ENCODE peak calls at places on chromosomes 6 and 20, in eight cellular contexts. S, X, Z, M, H, B, G and Y are unnamed samples.

GRCh38 chr6:35415065-35415880 is 36.9 kb upstream of the FANCE start:
- DNase-seq in S (peak; percentile 14), X (no peak), Z (peak; percentile 80), M (peak; percentile 94), H (peak; percentile 38), B (peak; percentile 80), G (no peak), Y (peak; percentile 77)

GRCh38 chr20:38748863-38749153 is 548 bp downstream of the ACTR5 start:
- DNase-seq in S (no peak), X (no peak), Z (no peak), M (no peak), H (no peak), B (no peak), G (no peak), Y (no peak)

GRCh38 chr6:71246596-71246995 is 42.0 kb upstream of the OGFRL1 start:
- DNase-seq in S (no peak), X (no peak), Z (no peak), M (no peak), H (no peak), B (no peak), G (no peak), Y (no peak)

GRCh38 chr6:48597951-48598350 is 487.0 kb upstream of the PTCHD4 start:
- DNase-seq in S (no peak), X (no peak), Z (peak; percentile 6), M (no peak), H (no peak), B (no peak), G (no peak), Y (no peak)

GRCh38 chr6:32853541-32854375 is at the start of the genes PSMB9 and TAP1:
- DNase-seq in S (peak; percentile 84), X (peak; percentile 77), Z (peak; percentile 84), M (peak; percentile 96), H (peak; percentile 82), B (peak; percentile 98), G (peak; percentile 91), Y (peak; percentile 94)

GRCh38 chr6:90403489-90404381 is 107.1 kb upstream of the BACH2 start:
- DNase-seq in S (no peak), X (no peak), Z (peak; percentile 85), M (peak; percentile 14), H (peak; percentile 2), B (no peak), G (no peak), Y (peak; percentile 44)

GRCh38 chr6:106077170-106077569 is 9.0 kb upstream of the PRDM1 start:
- DNase-seq in S (no peak), X (no peak), Z (no peak), M (no peak), H (no peak), B (no peak), G (no peak), Y (peak; percentile 51)

GRCh38 chr6:50147371-50147770 is 97.6 kb upstream of the DEFB112 start:
- DNase-seq in S (no peak), X (no peak), Z (no peak), M (no peak), H (no peak), B (no peak), G (no peak), Y (peak; percentile 67)

GRCh38 chr20:689348-689747 is 13.7 kb upstream of the SCRT2 start:
- DNase-seq in S (no peak), X (no peak), Z (no peak), M (no peak), H (no peak), B (no peak), G (no peak), Y (no peak)

GRCh38 chr6:130836071-130836670 is 9.0 kb downstream of the SMLR1 start:
- DNase-seq in S (no peak), X (no peak), Z (no peak), M (no peak), H (no peak), B (no peak), G (no peak), Y (no peak)

GRCh38 chr20:15654208-15654649 is 919.0 kb downstream of the KIF16B start:
- DNase-seq in S (no peak), X (no peak), Z (no peak), M (peak; percentile 56), H (no peak), B (peak; percentile 50), G (no peak), Y (peak; percentile 60)

GRCh38 chr6:159919011-159919511 is 28.3 kb downstream of the MAS1 start:
- DNase-seq in S (no peak), X (no peak), Z (peak; percentile 27), M (peak; percentile 69), H (no peak), B (no peak), G (no peak), Y (peak; percentile 76)

GRCh38 chr6:105681061-105681460 is 278.2 kb upstream of the PREP start:
- DNase-seq in S (no peak), X (no peak), Z (no peak), M (no peak), H (no peak), B (no peak), G (no peak), Y (no peak)

GRCh38 chr6:106692112-106692822 is 62.9 kb downstream of the QRSL1 start:
- DNase-seq in S (peak; percentile 20), X (no peak), Z (peak; percentile 67), M (peak; percentile 65), H (no peak), B (no peak), G (no peak), Y (peak; percentile 73)

GRCh38 chr6:624979-625378 is 31.9 kb downstream of the HUS1B start:
- DNase-seq in S (no peak), X (no peak), Z (peak; percentile 6), M (peak; percentile 31), H (no peak), B (peak; percentile 50), G (no peak), Y (no peak)

GRCh38 chr20:48340915-48341314 is 486.9 kb downstream of the PREX1 start:
- DNase-seq in S (no peak), X (no peak), Z (no peak), M (no peak), H (no peak), B (no peak), G (no peak), Y (no peak)

GRCh38 chr6:90233994-90234393 is 62.6 kb downstream of the BACH2 start:
- DNase-seq in S (no peak), X (no peak), Z (no peak), M (no peak), H (no peak), B (peak; percentile 64), G (no peak), Y (no peak)

GRCh38 chr20:40960521-40960956 is 68.1 kb upstream of the TOP1 start:
- DNase-seq in S (no peak), X (no peak), Z (peak; percentile 16), M (no peak), H (no peak), B (peak; percentile 2), G (no peak), Y (no peak)

GRCh38 chr6:55423933-55424332 is 96.7 kb downstream of the GFRAL start:
- DNase-seq in S (no peak), X (no peak), Z (no peak), M (no peak), H (no peak), B (no peak), G (no peak), Y (no peak)

GRCh38 chr6:72245565-72245964 is 359.2 kb downstream of the RIMS1 start:
- DNase-seq in S (no peak), X (no peak), Z (peak; percentile 15), M (no peak), H (no peak), B (no peak), G (no peak), Y (peak; percentile 33)

GRCh38 chr6:105492706-105493673 is 90.1 kb upstream of the PREP start:
- DNase-seq in S (no peak), X (no peak), Z (peak; percentile 23), M (no peak), H (no peak), B (no peak), G (no peak), Y (peak; percentile 23)

GRCh38 chr20:6008254-6008653 is 45.6 kb downstream of the LRRN4 start:
- DNase-seq in S (no peak), X (no peak), Z (peak; percentile 85), M (peak; percentile 76), H (no peak), B (peak; percentile 56), G (no peak), Y (peak; percentile 88)

GRCh38 chr6:125220712-125221111 is 67.1 kb downstream of the TPD52L1 start:
- DNase-seq in S (no peak), X (no peak), Z (peak; percentile 34), M (peak; percentile 61), H (no peak), B (no peak), G (no peak), Y (peak; percentile 33)

GRCh38 chr6:104540743-104541142 is 319.0 kb downstream of the HACE1 start:
- DNase-seq in S (no peak), X (no peak), Z (peak; percentile 89), M (no peak), H (no peak), B (no peak), G (no peak), Y (no peak)

GRCh38 chr6:38631186-38631783 is 8.4 kb downstream of the BTBD9 start:
- DNase-seq in S (no peak), X (no peak), Z (no peak), M (no peak), H (no peak), B (no peak), G (no peak), Y (no peak)